ENCODE peak calls at places on chromosome 21, in seven cellular contexts. One of them, this sample, is unnamed.

GRCh38 chr21:38918629-38919346 is 113.1 kb downstream of the ETS2 start:
- DNase-seq in M059J: peak; percentile 62
- DNase-seq in PC-9: peak; percentile 50
- DNase-seq in activated effector memory CD4-positive, alpha-beta T cell treated with anti-CD3 and anti-CD28 coated beads, Interleukin-2, amount 50 U/mL, for 16 hours: no peak
- DNase-seq in left cardiac atrium: no peak
- DNase-seq in stimulated activated CD4-positive, alpha-beta T cell treated with anti-CD3 and anti-CD28 coated beads, Interleukin-2, amount 100 ng/mL, for 24 hours: no peak
- DNase-seq in DMS153: no peak
- DNase-seq in this sample: no peak

GRCh38 chr21:40278345-40278744 is 411.1 kb downstream of the PCP4 start:
- DNase-seq in DMS153: no peak
- DNase-seq in stimulated activated CD4-positive, alpha-beta T cell treated with anti-CD3 and anti-CD28 coated beads, Interleukin-2, amount 100 ng/mL, for 24 hours: no peak
- DNase-seq in activated effector memory CD4-positive, alpha-beta T cell treated with anti-CD3 and anti-CD28 coated beads, Interleukin-2, amount 50 U/mL, for 16 hours: no peak
- DNase-seq in PC-9: no peak
- DNase-seq in M059J: no peak
- DNase-seq in left cardiac atrium: no peak
- DNase-seq in this sample: no peak

GRCh38 chr21:15732290-15732995 is 2.7 kb downstream of the USP25 start:
- DNase-seq in left cardiac atrium: no peak
- DNase-seq in DMS153: no peak
- DNase-seq in M059J: peak; percentile 45
- DNase-seq in PC-9: peak; percentile 72
- DNase-seq in activated effector memory CD4-positive, alpha-beta T cell treated with anti-CD3 and anti-CD28 coated beads, Interleukin-2, amount 50 U/mL, for 16 hours: no peak
- DNase-seq in stimulated activated CD4-positive, alpha-beta T cell treated with anti-CD3 and anti-CD28 coated beads, Interleukin-2, amount 100 ng/mL, for 24 hours: no peak
- DNase-seq in this sample: no peak

GRCh38 chr21:31203371-31204054 is 140.5 kb downstream of the TIAM1 start:
- DNase-seq in stimulated activated CD4-positive, alpha-beta T cell treated with anti-CD3 and anti-CD28 coated beads, Interleukin-2, amount 100 ng/mL, for 24 hours: no peak
- DNase-seq in M059J: no peak
- DNase-seq in PC-9: no peak
- DNase-seq in DMS153: no peak
- DNase-seq in left cardiac atrium: no peak
- DNase-seq in activated effector memory CD4-positive, alpha-beta T cell treated with anti-CD3 and anti-CD28 coated beads, Interleukin-2, amount 50 U/mL, for 16 hours: no peak
- DNase-seq in this sample: no peak

GRCh38 chr21:39184050-39184980 is 1.1 kb upstream of the PSMG1 start:
- DNase-seq in DMS153: no peak
- DNase-seq in left cardiac atrium: no peak
- DNase-seq in activated effector memory CD4-positive, alpha-beta T cell treated with anti-CD3 and anti-CD28 coated beads, Interleukin-2, amount 50 U/mL, for 16 hours: no peak
- DNase-seq in PC-9: no peak
- DNase-seq in M059J: peak; percentile 27
- DNase-seq in stimulated activated CD4-positive, alpha-beta T cell treated with anti-CD3 and anti-CD28 coated beads, Interleukin-2, amount 100 ng/mL, for 24 hours: no peak
- DNase-seq in this sample: no peak

GRCh38 chr21:45257673-45258341 is 29.9 kb downstream of the POFUT2 start:
- DNase-seq in DMS153: no peak
- DNase-seq in PC-9: no peak
- DNase-seq in activated effector memory CD4-positive, alpha-beta T cell treated with anti-CD3 and anti-CD28 coated beads, Interleukin-2, amount 50 U/mL, for 16 hours: no peak
- DNase-seq in M059J: no peak
- DNase-seq in stimulated activated CD4-positive, alpha-beta T cell treated with anti-CD3 and anti-CD28 coated beads, Interleukin-2, amount 100 ng/mL, for 24 hours: no peak
- DNase-seq in left cardiac atrium: no peak
- DNase-seq in this sample: no peak

GRCh38 chr21:35063428-35064172 is 14.5 kb upstream of the RUNX1 start:
- DNase-seq in M059J: no peak
- DNase-seq in stimulated activated CD4-positive, alpha-beta T cell treated with anti-CD3 and anti-CD28 coated beads, Interleukin-2, amount 100 ng/mL, for 24 hours: no peak
- DNase-seq in DMS153: peak; percentile 34
- DNase-seq in activated effector memory CD4-positive, alpha-beta T cell treated with anti-CD3 and anti-CD28 coated beads, Interleukin-2, amount 50 U/mL, for 16 hours: no peak
- DNase-seq in PC-9: peak; percentile 80
- DNase-seq in left cardiac atrium: no peak
- DNase-seq in this sample: no peak

GRCh38 chr21:37159053-37159776 is 86.2 kb downstream of the TTC3 start:
- DNase-seq in stimulated activated CD4-positive, alpha-beta T cell treated with anti-CD3 and anti-CD28 coated beads, Interleukin-2, amount 100 ng/mL, for 24 hours: peak; percentile 17
- DNase-seq in M059J: no peak
- DNase-seq in activated effector memory CD4-positive, alpha-beta T cell treated with anti-CD3 and anti-CD28 coated beads, Interleukin-2, amount 50 U/mL, for 16 hours: no peak
- DNase-seq in PC-9: no peak
- DNase-seq in DMS153: no peak
- DNase-seq in left cardiac atrium: no peak
- DNase-seq in this sample: no peak

GRCh38 chr21:29377266-29377665 is 78.5 kb downstream of the BACH1 start:
- DNase-seq in left cardiac atrium: no peak
- DNase-seq in DMS153: no peak
- DNase-seq in M059J: no peak
- DNase-seq in stimulated activated CD4-positive, alpha-beta T cell treated with anti-CD3 and anti-CD28 coated beads, Interleukin-2, amount 100 ng/mL, for 24 hours: no peak
- DNase-seq in activated effector memory CD4-positive, alpha-beta T cell treated with anti-CD3 and anti-CD28 coated beads, Interleukin-2, amount 50 U/mL, for 16 hours: no peak
- DNase-seq in PC-9: no peak
- DNase-seq in this sample: no peak

GRCh38 chr21:15293251-15293650 is 228.5 kb upstream of the NRIP1 start:
- DNase-seq in PC-9: peak; percentile 85
- DNase-seq in activated effector memory CD4-positive, alpha-beta T cell treated with anti-CD3 and anti-CD28 coated beads, Interleukin-2, amount 50 U/mL, for 16 hours: no peak
- DNase-seq in left cardiac atrium: no peak
- DNase-seq in DMS153: no peak
- DNase-seq in stimulated activated CD4-positive, alpha-beta T cell treated with anti-CD3 and anti-CD28 coated beads, Interleukin-2, amount 100 ng/mL, for 24 hours: no peak
- DNase-seq in M059J: peak; percentile 79
- DNase-seq in this sample: peak; percentile 14

GRCh38 chr21:21968810-21969588 is 970.8 kb downstream of the NCAM2 start:
- DNase-seq in DMS153: no peak
- DNase-seq in stimulated activated CD4-positive, alpha-beta T cell treated with anti-CD3 and anti-CD28 coated beads, Interleukin-2, amount 100 ng/mL, for 24 hours: no peak
- DNase-seq in PC-9: no peak
- DNase-seq in M059J: peak; percentile 32
- DNase-seq in left cardiac atrium: no peak
- DNase-seq in activated effector memory CD4-positive, alpha-beta T cell treated with anti-CD3 and anti-CD28 coated beads, Interleukin-2, amount 50 U/mL, for 16 hours: no peak
- DNase-seq in this sample: no peak

GRCh38 chr21:29338256-29338655 is 39.5 kb downstream of the BACH1 start:
- DNase-seq in left cardiac atrium: no peak
- DNase-seq in M059J: peak; percentile 34
- DNase-seq in activated effector memory CD4-positive, alpha-beta T cell treated with anti-CD3 and anti-CD28 coated beads, Interleukin-2, amount 50 U/mL, for 16 hours: no peak
- DNase-seq in stimulated activated CD4-positive, alpha-beta T cell treated with anti-CD3 and anti-CD28 coated beads, Interleukin-2, amount 100 ng/mL, for 24 hours: no peak
- DNase-seq in DMS153: no peak
- DNase-seq in PC-9: no peak
- DNase-seq in this sample: no peak

GRCh38 chr21:36694593-36695282 is 4.2 kb upstream of the SIM2 start:
- DNase-seq in left cardiac atrium: no peak
- DNase-seq in DMS153: no peak
- DNase-seq in M059J: no peak
- DNase-seq in PC-9: no peak
- DNase-seq in activated effector memory CD4-positive, alpha-beta T cell treated with anti-CD3 and anti-CD28 coated beads, Interleukin-2, amount 50 U/mL, for 16 hours: no peak
- DNase-seq in stimulated activated CD4-positive, alpha-beta T cell treated with anti-CD3 and anti-CD28 coated beads, Interleukin-2, amount 100 ng/mL, for 24 hours: no peak
- DNase-seq in this sample: no peak

GRCh38 chr21:34754690-34755647 is 86.2 kb downstream of the CLIC6 start:
- DNase-seq in stimulated activated CD4-positive, alpha-beta T cell treated with anti-CD3 and anti-CD28 coated beads, Interleukin-2, amount 100 ng/mL, for 24 hours: no peak
- DNase-seq in DMS153: no peak
- DNase-seq in activated effector memory CD4-positive, alpha-beta T cell treated with anti-CD3 and anti-CD28 coated beads, Interleukin-2, amount 50 U/mL, for 16 hours: no peak
- DNase-seq in M059J: no peak
- DNase-seq in PC-9: no peak
- DNase-seq in left cardiac atrium: no peak
- DNase-seq in this sample: no peak

GRCh38 chr21:39674794-39675193 is 62.1 kb downstream of the B3GALT5 start:
- DNase-seq in activated effector memory CD4-positive, alpha-beta T cell treated with anti-CD3 and anti-CD28 coated beads, Interleukin-2, amount 50 U/mL, for 16 hours: no peak
- DNase-seq in stimulated activated CD4-positive, alpha-beta T cell treated with anti-CD3 and anti-CD28 coated beads, Interleukin-2, amount 100 ng/mL, for 24 hours: no peak
- DNase-seq in PC-9: no peak
- DNase-seq in left cardiac atrium: no peak
- DNase-seq in DMS153: no peak
- DNase-seq in M059J: no peak
- DNase-seq in this sample: no peak

GRCh38 chr21:43284700-43285099 is 115.9 kb downstream of the CRYAA start:
- DNase-seq in M059J: no peak
- DNase-seq in left cardiac atrium: no peak
- DNase-seq in stimulated activated CD4-positive, alpha-beta T cell treated with anti-CD3 and anti-CD28 coated beads, Interleukin-2, amount 100 ng/mL, for 24 hours: no peak
- DNase-seq in DMS153: no peak
- DNase-seq in activated effector memory CD4-positive, alpha-beta T cell treated with anti-CD3 and anti-CD28 coated beads, Interleukin-2, amount 50 U/mL, for 16 hours: no peak
- DNase-seq in PC-9: no peak
- DNase-seq in this sample: no peak

GRCh38 chr21:45927851-45928850 is 53.4 kb upstream of the COL6A1 start:
- DNase-seq in M059J: no peak
- DNase-seq in PC-9: no peak
- DNase-seq in DMS153: no peak
- DNase-seq in activated effector memory CD4-positive, alpha-beta T cell treated with anti-CD3 and anti-CD28 coated beads, Interleukin-2, amount 50 U/mL, for 16 hours: no peak
- DNase-seq in left cardiac atrium: peak; percentile 13
- DNase-seq in stimulated activated CD4-positive, alpha-beta T cell treated with anti-CD3 and anti-CD28 coated beads, Interleukin-2, amount 100 ng/mL, for 24 hours: no peak
- DNase-seq in this sample: no peak

GRCh38 chr21:42193131-42193671 is 25.7 kb upstream of the ABCG1 start:
- DNase-seq in DMS153: no peak
- DNase-seq in left cardiac atrium: no peak
- DNase-seq in M059J: peak; percentile 54
- DNase-seq in PC-9: peak; percentile 56
- DNase-seq in stimulated activated CD4-positive, alpha-beta T cell treated with anti-CD3 and anti-CD28 coated beads, Interleukin-2, amount 100 ng/mL, for 24 hours: peak; percentile 60
- DNase-seq in activated effector memory CD4-positive, alpha-beta T cell treated with anti-CD3 and anti-CD28 coated beads, Interleukin-2, amount 50 U/mL, for 16 hours: peak; percentile 76
- DNase-seq in this sample: no peak